ENCODE peak calls at places on chromosome 13, in seven cellular contexts. Z, V, C, S, G, P and L are unnamed samples.

GRCh38 chr13:92158335-92158734 is 759.9 kb downstream of the GPC5 start:
- DNase-seq in C (no peak), Z (no peak), G (no peak), V (no peak), S (no peak), P (no peak), L (no peak)

GRCh38 chr13:40780822-40781401 is 8.5 kb upstream of the SLC25A15 start:
- DNase-seq in S (no peak), Z (no peak), P (no peak), C (peak; percentile 41), V (no peak), G (no peak), L (no peak)

GRCh38 chr13:25806304-25806974 is 245.4 kb downstream of the SHISA2 start:
- DNase-seq in V (no peak), P (no peak), Z (no peak), C (no peak), G (no peak), S (no peak), L (no peak)

GRCh38 chr13:25654332-25654731 is 282.6 kb downstream of the ATP8A2 start:
- DNase-seq in S (no peak), P (no peak), Z (no peak), C (no peak), G (no peak), V (no peak), L (no peak)

GRCh38 chr13:100440756-100441421 is 147.7 kb downstream of the GGACT start:
- DNase-seq in C (no peak), S (no peak), G (no peak), Z (no peak), V (no peak), P (no peak), L (no peak)

GRCh38 chr13:96700657-96701056 is 293.6 kb downstream of the OXGR1 start:
- DNase-seq in S (no peak), P (no peak), C (no peak), G (no peak), V (no peak), Z (no peak), L (no peak)

GRCh38 chr13:97574926-97575325 is 141.0 kb downstream of the RAP2A start:
- DNase-seq in P (no peak), V (peak; percentile 41), Z (peak; percentile 22), G (no peak), S (no peak), C (peak; percentile 55), L (no peak)

GRCh38 chr13:64347662-64348061 is 2882.5 kb downstream of the PCDH9 start:
- DNase-seq in P (no peak), S (no peak), C (no peak), V (no peak), G (no peak), Z (no peak), L (no peak)

GRCh38 chr13:113724016-113724758 is 34.8 kb upstream of the TMEM255B start:
- DNase-seq in G (no peak), V (no peak), Z (no peak), P (peak; percentile 72), S (no peak), C (no peak), L (no peak)

GRCh38 chr13:24638096-24638495 is 42.1 kb upstream of the ATP12A start:
- DNase-seq in V (no peak), C (no peak), Z (no peak), P (no peak), S (no peak), G (no peak), L (no peak)

GRCh38 chr13:63880705-63881104 is 2465.1 kb upstream of the PCDH20 start:
- DNase-seq in S (no peak), Z (no peak), P (no peak), G (no peak), V (no peak), C (no peak), L (no peak)

GRCh38 chr13:44273991-44274810 is 99.4 kb upstream of the SERP2 start:
- DNase-seq in V (no peak), P (no peak), S (peak; percentile 25), G (no peak), C (no peak), Z (no peak), L (no peak)

GRCh38 chr13:94389544-94390351 is 89.7 kb downstream of the DCT start:
- DNase-seq in Z (no peak), P (no peak), S (no peak), G (no peak), C (no peak), V (no peak), L (no peak)

GRCh38 chr13:51148223-51148951 is 37.3 kb upstream of the C13orf42 start:
- DNase-seq in P (no peak), V (no peak), G (no peak), C (no peak), Z (peak; percentile 64), S (no peak), L (peak; percentile 4)

GRCh38 chr13:52599853-52600603 is 42.2 kb upstream of the HNRNPA1L2 start:
- DNase-seq in G (no peak), Z (no peak), S (no peak), P (peak; percentile 81), V (peak; percentile 36), C (no peak), L (no peak)

GRCh38 chr13:84025828-84026227 is 143.6 kb upstream of the SLITRK1 start:
- DNase-seq in S (no peak), C (no peak), V (no peak), Z (no peak), P (no peak), G (no peak), L (no peak)

GRCh38 chr13:81223784-81224501 is 883.0 kb upstream of the SPRY2 start:
- DNase-seq in G (no peak), V (peak; percentile 36), S (no peak), Z (no peak), C (no peak), P (no peak), L (no peak)

GRCh38 chr13:46953331-46953730 is 56.5 kb upstream of the HTR2A start:
- DNase-seq in Z (no peak), P (no peak), G (no peak), V (no peak), S (no peak), C (no peak), L (no peak)

GRCh38 chr13:34513526-34513925 is 428.5 kb upstream of the NBEA start:
- DNase-seq in G (no peak), Z (no peak), P (no peak), S (no peak), V (no peak), C (no peak), L (no peak)

GRCh38 chr13:21979156-21979819 is 308.4 kb downstream of the FGF9 start:
- DNase-seq in V (no peak), P (no peak), Z (no peak), G (no peak), S (no peak), C (no peak), L (no peak)

GRCh38 chr13:57627663-57628062 is 3.9 kb upstream of the PCDH17 start:
- DNase-seq in V (no peak), P (no peak), Z (no peak), C (no peak), G (no peak), S (no peak), L (no peak)

GRCh38 chr13:94251801-94252200 is 227.7 kb downstream of the DCT start:
- DNase-seq in P (no peak), S (no peak), C (no peak), Z (no peak), V (no peak), G (no peak), L (no peak)

GRCh38 chr13:85654227-85654626 is 145.0 kb downstream of the SLITRK6 start:
- DNase-seq in S (no peak), G (no peak), Z (no peak), C (no peak), P (no peak), V (no peak), L (no peak)

GRCh38 chr13:96089749-96090239 is at the start of gene HS6ST3:
- DNase-seq in Z (no peak), G (no peak), V (no peak), P (peak; percentile 75), C (no peak), S (no peak), L (no peak)

GRCh38 chr13:71477735-71478134 is 389.3 kb downstream of the DACH1 start:
- DNase-seq in V (no peak), P (no peak), C (no peak), S (no peak), Z (peak; percentile 1), G (no peak), L (no peak)

GRCh38 chr13:111177803-111178389 is 62.8 kb downstream of the ARHGEF7 start:
- DNase-seq in S (no peak), V (no peak), Z (no peak), G (no peak), C (no peak), P (no peak), L (no peak)
- H3K27ac ChIP-seq in S (peak overlapping the region; percentile 47), V (peak overlapping the region; percentile 41), Z (no peak overlapping the region), G (peak overlapping the region; percentile 91), C (peak overlapping the region; percentile 79), P (peak overlapping the region; percentile 99), L (peak overlapping the region; percentile 76)

DNA sequence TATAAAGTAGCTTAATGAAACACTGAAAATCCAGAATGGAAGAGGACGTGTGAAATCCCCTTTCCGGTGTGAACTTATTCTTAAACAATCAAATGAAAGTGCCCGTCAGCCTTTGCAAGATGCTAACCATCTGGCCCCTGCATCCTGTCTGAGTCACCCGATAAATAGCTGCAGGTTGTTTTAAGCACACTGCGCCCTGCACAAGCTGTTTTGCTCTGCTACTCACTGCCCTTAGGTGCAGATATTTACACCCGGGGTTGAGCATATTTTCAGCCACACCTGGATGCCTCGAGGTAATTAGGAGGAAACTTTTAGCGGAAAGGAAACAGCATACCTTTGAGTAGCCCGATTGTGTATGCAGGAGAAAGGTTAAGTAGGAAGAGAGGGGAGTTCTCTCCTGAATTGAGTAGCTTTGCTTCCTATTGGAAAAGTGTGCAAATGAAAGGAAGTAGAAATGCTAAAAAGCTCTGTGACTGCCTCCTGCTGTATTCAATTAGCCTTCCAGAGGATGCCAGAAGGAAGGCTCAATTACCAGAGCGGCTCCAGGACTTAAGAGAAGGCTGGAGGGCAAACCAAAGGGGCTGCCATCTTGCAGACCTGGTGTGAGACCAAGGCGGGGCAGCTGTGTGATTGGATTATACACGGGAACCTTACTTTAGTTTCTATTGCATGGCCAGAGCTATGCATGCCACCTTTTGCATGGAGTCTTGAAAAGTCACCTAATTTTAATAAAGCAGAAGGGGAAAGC is 42.5 kb downstream of the IRS2 start:
- DNase-seq in G (no peak), P (no peak), Z (no peak), C (peak; percentile 63), S (no peak), V (peak; percentile 38), L (no peak)
- H3K27ac ChIP-seq in G (no peak overlapping the region), P (no peak overlapping the region), Z (no peak overlapping the region), C (no peak overlapping the region), S (no peak overlapping the region), V (peak overlapping the region; percentile 13), L (no peak overlapping the region)

DNA sequence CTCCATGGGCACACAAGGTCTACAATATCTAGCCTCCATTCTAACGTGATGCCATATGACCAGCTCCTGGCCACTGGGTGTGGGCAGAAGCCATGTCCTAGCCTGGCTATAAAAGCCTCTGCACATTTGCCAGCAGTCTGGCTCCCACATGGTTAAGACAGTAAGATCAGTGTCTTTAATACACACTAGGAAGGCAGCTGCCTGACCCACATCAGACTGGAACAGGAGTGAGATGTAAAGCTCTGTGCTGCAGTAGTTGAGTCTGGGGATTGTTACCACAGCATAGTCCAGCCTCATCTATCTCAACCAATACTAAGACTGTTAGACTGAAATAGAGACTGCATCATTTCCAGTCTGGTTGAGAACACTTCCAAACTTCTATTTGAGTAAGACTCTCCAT is 533.1 kb downstream of the IRS2 start:
- DNase-seq in V (no peak), G (no peak), S (no peak), Z (no peak), P (no peak), C (no peak), L (no peak)
- H3K27ac ChIP-seq in V (no peak overlapping the region), G (no peak overlapping the region), S (no peak overlapping the region), Z (no peak overlapping the region), P (no peak overlapping the region), C (no peak overlapping the region), L (no peak overlapping the region)

GRCh38 chr13:36214163-36214921 is at the start of gene SOHLH2:
- DNase-seq in C (no peak), V (no peak), S (no peak), P (no peak), G (no peak), Z (no peak), L (no peak)
- H3K27ac ChIP-seq in C (no peak within 1 kb of the TSS), V (no peak within 1 kb of the TSS), S (no peak within 1 kb of the TSS), P (no peak within 1 kb of the TSS), G (no peak within 1 kb of the TSS), Z (no peak within 1 kb of the TSS), L (no peak within 1 kb of the TSS)